ENCODE peak calls at places on chromosomes 11 and 22, in ten cellular contexts. E is stomach, K is foreskin fibroblast, A is heart right ventricle, G is psoas muscle, S is AG10803, W is retinal pigment epithelial cell, H is esophagus muscularis mucosa, M is thoracic aorta, O is astrocyte of the spinal cord. U is an unnamed sample.

GRCh38 chr11:119087747-119088241 is 3.1 kb downstream of the HMBS start:
- DNase-seq in E (no peak), K (no peak), A (no peak), G (no peak), S (no peak), W (no peak), H (no peak), M (no peak), O (no peak), U (no peak)

GRCh38 chr11:134741453-134742227 is 329.6 kb upstream of the B3GAT1 start:
- DNase-seq in E (no peak), K (no peak), A (no peak), G (no peak), S (no peak), W (no peak), H (no peak), M (no peak), O (peak), U (no peak)

GRCh38 chr11:132913886-132914285 is 618.4 kb downstream of the OPCML start:
- DNase-seq in E (no peak), K (no peak), A (no peak), G (no peak), S (no peak), W (no peak), H (peak), M (no peak), O (no peak), U (no peak)

GRCh38 chr11:83951521-83951920 is 665.4 kb upstream of the CCDC90B start:
- DNase-seq in E (no peak), K (no peak), A (no peak), G (no peak), S (no peak), W (no peak), H (no peak), M (no peak), O (no peak), U (no peak)

GRCh38 chr22:43442386-43443060 is 30.7 kb downstream of the MPPED1 start:
- DNase-seq in E (no peak), K (no peak), A (no peak), G (no peak), S (no peak), W (no peak), H (no peak), M (no peak), O (no peak), U (no peak)

GRCh38 chr11:132457445-132457844 is 1074.9 kb downstream of the OPCML start:
- DNase-seq in E (no peak), K (no peak), A (no peak), G (no peak), S (no peak), W (no peak), H (no peak), M (no peak), O (no peak), U (no peak)

GRCh38 chr11:108009497-108010360 is 1.0 kb downstream of the CUL5 start:
- DNase-seq in E (peak), K (peak), A (no peak), G (no peak), S (peak), W (no peak), H (no peak), M (no peak), O (peak), U (no peak)

GRCh38 chr22:43331064-43331435 is 12.1 kb downstream of the SCUBE1 start:
- DNase-seq in E (no peak), K (no peak), A (no peak), G (no peak), S (no peak), W (no peak), H (no peak), M (no peak), O (no peak), U (no peak)

GRCh38 chr11:44032304-44033085 is 15.3 kb upstream of the ACCSL start:
- DNase-seq in E (no peak), K (peak), A (peak), G (peak), S (peak), W (peak), H (peak), M (peak), O (peak), U (no peak)

GRCh38 chr22:44620129-44620840 is 81.7 kb upstream of the PRR5 start:
- DNase-seq in E (peak), K (peak), A (peak), G (peak), S (peak), W (peak), H (no peak), M (peak), O (peak), U (no peak)

GRCh38 chr11:45470151-45471001 is 184.2 kb upstream of the SYT13 start:
- DNase-seq in E (no peak), K (peak), A (peak), G (peak), S (peak), W (no peak), H (no peak), M (no peak), O (peak), U (no peak)

GRCh38 chr11:43401252-43401651 is 42.5 kb downstream of the TTC17 start:
- DNase-seq in E (no peak), K (no peak), A (no peak), G (no peak), S (no peak), W (no peak), H (no peak), M (no peak), O (no peak), U (no peak)

GRCh38 chr11:95524328-95525036 is 265.1 kb downstream of the FAM76B start:
- DNase-seq in E (no peak), K (no peak), A (no peak), G (no peak), S (no peak), W (no peak), H (peak), M (no peak), O (no peak), U (no peak)

GRCh38 chr22:40855960-40856512 is 403 bp downstream of the ST13 start:
- DNase-seq in E (peak), K (peak), A (no peak), G (no peak), S (peak), W (no peak), H (no peak), M (no peak), O (peak), U (no peak)

GRCh38 chr11:6925636-6926207 is 504 bp upstream of the ZNF215 start:
- DNase-seq in E (no peak), K (peak), A (no peak), G (no peak), S (peak), W (no peak), H (no peak), M (no peak), O (peak), U (no peak)

GRCh38 chr11:117199061-117199915 is at the start of gene TAGLN:
- DNase-seq in E (peak), K (peak), A (peak), G (peak), S (peak), W (peak), H (no peak), M (peak), O (peak), U (peak)
- TF ChIP-seq CTCF in E (no peak), K (no peak), A (no peak), G (no peak), S (no peak), W (no peak), H (no peak), M (no peak), O (no peak), U (no peak)

GRCh38 chr22:39821008-39821407 is 72.6 kb downstream of the ENTHD1 start:
- DNase-seq in E (no peak), K (no peak), A (no peak), G (no peak), S (no peak), W (no peak), H (no peak), M (no peak), O (no peak), U (no peak)
- H3K4me3 ChIP-seq in E (no peak), K (no peak), A (no peak), G (no peak), S (no peak), W (no peak), H (no peak), M (no peak), O (no peak), U (no peak)

DNA sequence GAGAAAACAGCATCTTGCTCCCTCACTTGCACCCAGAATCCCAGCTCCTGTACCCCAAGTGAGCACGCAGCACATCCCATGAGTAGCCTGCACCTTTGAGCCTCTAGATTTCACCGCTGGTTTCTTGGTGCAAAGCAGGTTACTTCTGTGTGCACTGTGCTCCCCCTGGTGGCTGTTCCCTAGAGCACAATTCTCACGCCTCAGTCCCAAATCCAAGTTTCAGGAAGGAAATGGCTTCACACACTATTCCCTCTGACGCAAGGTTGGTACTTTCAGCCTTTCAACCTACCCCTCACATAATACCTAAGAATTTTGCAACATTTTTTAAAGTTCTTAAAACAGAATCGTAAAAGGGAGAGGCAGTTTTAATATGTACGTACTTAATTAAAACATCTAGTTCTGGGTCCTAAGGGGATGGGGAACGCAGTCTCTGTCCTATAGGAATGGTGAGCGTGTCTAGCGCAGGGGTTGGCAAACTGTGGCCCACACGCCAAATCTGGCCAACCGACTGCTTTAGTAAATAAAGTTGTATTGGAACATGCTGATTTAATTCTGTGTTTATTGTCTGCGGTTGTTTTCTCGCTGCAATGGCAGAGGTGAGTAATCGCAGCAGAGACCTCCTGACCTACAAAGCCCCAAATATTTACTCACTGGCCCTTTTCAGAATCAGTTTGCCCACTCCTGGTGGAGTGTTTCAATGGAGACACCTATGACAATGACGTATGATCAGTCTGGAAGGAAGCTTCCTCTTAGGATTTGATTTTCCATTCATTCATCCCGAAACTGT is 27.5 kb downstream of the DHCR7 start:
- DNase-seq in E (peak), K (peak), A (no peak), G (no peak), S (peak), W (peak), H (no peak), M (no peak), O (peak), U (peak)
- TF ChIP-seq CTCF in E (no peak), K (peak), A (peak), G (peak), S (peak), W (peak), H (peak), M (peak), O (peak), U (peak)

GRCh38 chr22:47586946-47587345 is 824.5 kb downstream of the TBC1D22A start:
- DNase-seq in E (peak), K (no peak), A (no peak), G (no peak), S (no peak), W (no peak), H (no peak), M (no peak), O (no peak), U (no peak)

GRCh38 chr22:47587361-47587760 is 824.9 kb downstream of the TBC1D22A start:
- DNase-seq in E (peak), K (no peak), A (no peak), G (no peak), S (no peak), W (no peak), H (no peak), M (no peak), O (no peak), U (no peak)

GRCh38 chr22:47583959-47584562 is 821.6 kb downstream of the TBC1D22A start:
- DNase-seq in E (no peak), K (no peak), A (no peak), G (no peak), S (no peak), W (no peak), H (no peak), M (no peak), O (peak), U (no peak)

GRCh38 chr22:47586038-47586437 is 823.6 kb downstream of the TBC1D22A start:
- DNase-seq in E (no peak), K (no peak), A (no peak), G (no peak), S (no peak), W (no peak), H (no peak), M (no peak), O (no peak), U (no peak)

DNA sequence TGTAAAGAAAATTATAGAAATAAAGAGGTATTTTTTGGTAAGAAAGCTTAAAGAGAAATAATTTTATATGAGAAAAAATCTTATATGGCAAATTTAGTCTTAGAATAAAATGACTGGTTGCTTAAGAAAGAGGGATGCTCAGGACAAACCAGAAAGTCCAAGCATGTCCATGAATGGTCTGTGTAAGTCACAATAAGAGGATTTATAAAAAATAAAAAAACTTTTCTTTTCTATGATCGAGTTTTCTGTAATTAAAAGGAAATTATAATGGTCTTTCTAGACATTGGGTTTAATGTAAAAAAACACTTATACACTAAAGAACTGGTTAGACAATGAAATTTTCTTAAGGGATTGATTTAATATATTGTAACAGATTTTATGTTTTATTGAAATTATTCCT is 819.6 kb downstream of the TBC1D22A start:
- DNase-seq in E (no peak), K (no peak), A (no peak), G (no peak), S (no peak), W (no peak), H (no peak), M (no peak), O (no peak), U (no peak)
- H3K4me3 ChIP-seq in E (no peak), K (no peak), A (no peak), G (no peak), S (no peak), W (no peak), H (no peak), M (no peak), O (no peak), U (no peak)

GRCh38 chr22:37019309-37020191 is at the start of the genes MPST and TST:
- DNase-seq in E (peak), K (peak), A (peak), G (peak), S (peak), W (no peak), H (no peak), M (no peak), O (peak), U (no peak)
- TF ChIP-seq CTCF in E (no peak), K (no peak), A (no peak), G (peak), S (no peak), W (no peak), H (no peak), M (peak), O (no peak), U (peak)

GRCh38 chr11:85540181-85540580 is 87.0 kb downstream of the DLG2 start:
- DNase-seq in E (no peak), K (no peak), A (no peak), G (no peak), S (no peak), W (no peak), H (no peak), M (no peak), O (no peak), U (no peak)
- H3K4me3 ChIP-seq in E (no peak), K (no peak), A (no peak), G (no peak), S (no peak), W (no peak), H (no peak), M (no peak), O (no peak), U (no peak)

GRCh38 chr22:19722915-19723164 is 499 bp upstream of the GP1BB start:
- DNase-seq in E (no peak), K (no peak), A (no peak), G (no peak), S (no peak), W (no peak), H (no peak), M (no peak), O (no peak), U (no peak)

GRCh38 chr22:19724927-19725661 is 1.8 kb downstream of the GP1BB start:
- DNase-seq in E (no peak), K (no peak), A (no peak), G (no peak), S (no peak), W (no peak), H (no peak), M (no peak), O (no peak), U (no peak)

GRCh38 chr22:19723990-19724827 is 870 bp downstream of the GP1BB start:
- DNase-seq in E (no peak), K (no peak), A (peak), G (no peak), S (no peak), W (no peak), H (no peak), M (no peak), O (no peak), U (no peak)

GRCh38 chr22:19722175-19722914 is 994 bp upstream of the GP1BB start:
- DNase-seq in E (no peak), K (no peak), A (peak), G (no peak), S (no peak), W (no peak), H (no peak), M (no peak), O (no peak), U (no peak)

DNA sequence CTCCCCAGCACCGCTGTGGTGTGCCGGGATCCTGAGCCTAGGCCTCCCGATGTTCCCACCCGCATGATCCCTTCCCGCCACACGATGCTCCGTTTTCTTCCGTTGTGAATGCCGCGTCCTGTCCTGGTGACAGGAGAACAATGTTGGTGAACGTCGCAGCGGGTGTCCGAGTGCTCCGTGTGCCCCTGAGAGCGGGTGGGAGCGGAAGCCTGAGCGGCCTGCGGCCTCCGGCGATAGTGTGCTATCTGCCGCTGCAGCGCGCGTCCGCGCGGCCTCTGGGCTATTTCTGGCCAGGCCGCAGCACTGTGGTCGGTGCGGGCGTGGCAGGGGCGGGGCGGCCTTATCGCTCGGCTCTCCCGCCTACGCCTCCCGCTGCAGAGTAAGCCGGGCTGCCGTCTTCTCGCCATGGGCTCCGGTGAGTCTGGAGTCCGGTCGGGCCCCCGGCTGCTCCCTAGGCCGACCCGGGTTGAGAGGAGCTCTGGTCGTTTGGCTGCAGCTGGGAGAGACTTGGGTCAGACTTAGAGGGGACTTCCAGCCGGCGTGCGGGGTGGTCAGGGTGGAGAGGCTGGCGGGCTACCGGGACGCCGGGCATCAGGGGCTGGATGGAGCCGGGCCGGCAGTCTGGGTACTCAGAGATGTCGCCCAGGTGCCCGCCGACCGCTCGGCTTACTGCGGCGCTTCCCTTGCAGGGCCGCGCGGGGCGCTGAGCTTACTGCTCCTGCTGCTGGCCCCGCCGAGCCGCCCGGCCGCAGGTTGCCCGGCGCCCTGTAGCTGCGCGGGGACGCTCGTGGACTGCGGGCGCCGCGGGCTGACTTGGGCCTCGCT is at the start of gene GP1BB:
- DNase-seq in E (peak), K (no peak), A (peak), G (no peak), S (no peak), W (no peak), H (no peak), M (no peak), O (peak), U (no peak)
- TF ChIP-seq CTCF in E (no peak), K (no peak), A (no peak), G (no peak), S (no peak), W (peak), H (no peak), M (no peak), O (no peak), U (no peak)

U was measured in kidney epithelial cell.